ENCODE peak calls at places on chromosomes 7 and 10, in seven cellular contexts. O is heart right ventricle, Z is left ventricle myocardium inferior, P is AG04450, W is breast epithelium, M is mammary epithelial cell, J is stomach. X is an unnamed sample.

GRCh38 chr7:27241189-27242045 is 1.2 kb upstream of the EVX1 start:
- DNase-seq in O (no peak), P (no peak), J (no peak), W (no peak), M (no peak), Z (no peak), X (no peak)

GRCh38 chr10:88114368-88114767 is 250.9 kb downstream of the PTEN start:
- DNase-seq in P (no peak), O (peak), M (no peak), Z (peak), W (no peak), J (peak), X (no peak)

GRCh38 chr7:49631071-49631826 is 142.2 kb upstream of the VWC2 start:
- DNase-seq in M (no peak), Z (no peak), J (no peak), O (no peak), W (no peak), P (no peak), X (no peak)

GRCh38 chr10:15163261-15163864 is 5.1 kb downstream of the NMT2 start:
- DNase-seq in P (no peak), W (no peak), O (no peak), J (no peak), M (no peak), Z (no peak), X (no peak)

GRCh38 chr7:100157334-100158228 is 942 bp downstream of the TRAPPC14 start:
- DNase-seq in Z (no peak), J (no peak), P (no peak), W (no peak), M (peak), O (peak), X (peak)

GRCh38 chr7:13979671-13980438 is 9.6 kb downstream of the ETV1 start:
- DNase-seq in Z (no peak), O (no peak), M (no peak), J (no peak), W (no peak), P (no peak), X (no peak)

GRCh38 chr7:131608112-131608498 is 51.7 kb upstream of the PODXL start:
- DNase-seq in Z (no peak), J (no peak), W (no peak), P (no peak), M (no peak), O (no peak), X (no peak)

GRCh38 chr7:135929692-135930091 is 47.5 kb downstream of the MTPN start:
- DNase-seq in J (no peak), P (no peak), O (no peak), M (no peak), Z (no peak), W (no peak), X (no peak)

GRCh38 chr7:81704595-81704994 is 65.3 kb downstream of the HGF start:
- DNase-seq in W (no peak), J (no peak), Z (no peak), O (no peak), M (no peak), P (no peak), X (no peak)

GRCh38 chr10:103491729-103492364 is 1.7 kb upstream of the NEURL1 start:
- DNase-seq in Z (no peak), W (no peak), P (peak), M (peak), O (no peak), J (no peak), X (no peak)

GRCh38 chr7:27579565-27579964 is 83.1 kb downstream of the HIBADH start:
- DNase-seq in P (no peak), O (no peak), W (no peak), M (no peak), J (no peak), Z (no peak), X (no peak)

GRCh38 chr7:73557397-73558257 is at the start of gene BCL7B:
- DNase-seq in M (peak), W (peak), Z (peak), J (peak), O (peak), P (no peak), X (peak)

GRCh38 chr10:59283456-59284082 is 78.8 kb downstream of the FAM13C start:
- DNase-seq in O (no peak), M (peak), W (no peak), P (no peak), Z (no peak), J (no peak), X (no peak)

GRCh38 chr7:117393781-117394180 is 33.5 kb downstream of the ASZ1 start:
- DNase-seq in Z (no peak), M (no peak), P (no peak), O (no peak), W (no peak), J (no peak), X (no peak)

GRCh38 chr10:115975506-115975905 is 297.5 kb downstream of the GFRA1 start:
- DNase-seq in Z (no peak), M (no peak), W (no peak), P (no peak), O (no peak), J (no peak), X (peak)

GRCh38 chr10:84593546-84593945 is 265.2 kb downstream of the CCSER2 start:
- DNase-seq in O (no peak), J (no peak), M (no peak), Z (no peak), W (no peak), P (no peak), X (no peak)

GRCh38 chr7:106717997-106718871 is 57.3 kb upstream of the CCDC71L start:
- DNase-seq in M (peak), Z (no peak), P (peak), W (no peak), J (peak), O (no peak), X (no peak)

GRCh38 chr10:10883737-10884136 is 133.9 kb upstream of the CELF2 start:
- DNase-seq in Z (no peak), J (no peak), W (no peak), O (no peak), P (no peak), M (no peak), X (no peak)

GRCh38 chr7:4724648-4725013 is 42.5 kb downstream of the FOXK1 start:
- DNase-seq in W (no peak), M (peak), P (no peak), Z (no peak), O (no peak), J (no peak), X (no peak)

GRCh38 chr7:21618706-21619105 is 75.9 kb downstream of the DNAH11 start:
- DNase-seq in M (no peak), W (no peak), Z (no peak), P (no peak), O (no peak), J (no peak), X (no peak)

GRCh38 chr10:93962973-93963372 is 30.8 kb upstream of the PLCE1 start:
- DNase-seq in Z (no peak), P (no peak), J (no peak), O (no peak), M (no peak), W (no peak), X (no peak)

GRCh38 chr7:131103997-131104396 is 223.7 kb upstream of the MKLN1 start:
- DNase-seq in M (peak), Z (no peak), O (no peak), W (peak), P (peak), J (no peak), X (no peak)

GRCh38 chr7:73341877-73342276 is 13.9 kb downstream of the FKBP6 start:
- DNase-seq in W (no peak), M (peak), Z (no peak), P (peak), J (no peak), O (no peak), X (no peak)

GRCh38 chr7:123717689-123718088 is 31.1 kb downstream of the WASL start:
- DNase-seq in J (no peak), Z (no peak), M (no peak), W (no peak), O (no peak), P (no peak), X (no peak)

GRCh38 chr7:105800849-105801534 is 75.4 kb downstream of the ATXN7L1 start:
- DNase-seq in M (no peak), P (no peak), J (no peak), W (no peak), Z (no peak), O (no peak), X (no peak)

GRCh38 chr10:29204119-29204518 is 84.8 kb upstream of the LYZL1 start:
- DNase-seq in P (no peak), W (no peak), Z (no peak), M (no peak), O (no peak), J (no peak), X (no peak)
- H3K27ac ChIP-seq in P (no peak), W (no peak), Z (no peak), M (no peak), O (no peak), J (no peak), X (no peak)

GRCh38 chr7:85021090-85021704 is 165.7 kb downstream of the SEMA3D start:
- DNase-seq in M (no peak), W (no peak), O (no peak), Z (no peak), P (no peak), J (no peak), X (no peak)
- TF ChIP-seq CTCF in M (peak), W (no peak), O (peak), Z (peak), P (peak), J (no peak), X (peak)

DNA sequence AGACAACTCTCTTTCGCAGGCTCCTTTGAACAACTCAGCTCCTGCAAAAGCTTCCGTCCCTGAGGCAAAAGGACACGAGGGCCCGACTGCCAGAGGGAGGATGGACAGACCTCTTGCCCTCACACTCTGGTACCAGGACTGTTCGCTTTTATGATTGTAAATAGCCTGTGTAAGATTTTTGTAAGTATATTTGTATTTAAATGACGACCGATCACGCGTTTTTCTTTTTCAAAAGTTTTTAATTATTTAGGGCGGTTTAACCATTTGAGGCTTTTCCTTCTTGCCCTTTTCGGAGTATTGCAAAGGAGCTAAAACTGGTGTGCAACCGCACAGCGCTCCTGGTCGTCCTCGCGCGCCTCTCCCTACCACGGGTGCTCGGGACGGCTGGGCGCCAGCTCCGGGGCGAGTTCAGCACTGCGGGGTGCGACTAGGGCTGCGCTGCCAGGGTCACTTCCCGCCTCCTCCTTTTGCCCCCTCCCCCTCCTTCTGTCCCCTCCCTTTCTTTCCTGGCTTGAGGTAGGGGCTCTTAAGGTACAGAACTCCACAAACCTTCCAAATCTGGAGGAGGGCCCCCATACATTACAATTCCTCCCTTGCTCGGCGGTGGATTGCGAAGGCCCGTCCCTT is 2.8 kb downstream of the FZD1 start:
- DNase-seq in W (no peak), Z (no peak), P (no peak), M (no peak), O (peak), J (no peak), X (peak)
- H3K27ac ChIP-seq in W (peak), Z (no peak), P (peak), M (no peak), O (peak), J (no peak), X (peak)

GRCh38 chr10:31927597-31928530 is 767 bp downstream of the ARHGAP12 start:
- DNase-seq in J (peak), M (peak), P (no peak), Z (peak), W (peak), O (peak), X (peak)
- TF ChIP-seq CTCF in J (no peak), M (peak), P (peak), Z (peak), W (no peak), O (peak), X (no peak)

GRCh38 chr10:306654-307185 is 171.5 kb downstream of the ZMYND11 start:
- DNase-seq in M (no peak), W (no peak), P (no peak), O (no peak), Z (no peak), J (no peak), X (no peak)
- H3K27ac ChIP-seq in M (no peak), W (no peak), P (no peak), O (no peak), Z (no peak), J (no peak), X (no peak)

GRCh38 chr10:43686414-43686813 is 37.7 kb upstream of the ZNF32 start:
- DNase-seq in W (no peak), M (no peak), P (no peak), J (no peak), Z (no peak), O (no peak), X (no peak)
- TF ChIP-seq CTCF in W (no peak), M (no peak), P (peak), J (no peak), Z (peak), O (peak), X (no peak)

DNA sequence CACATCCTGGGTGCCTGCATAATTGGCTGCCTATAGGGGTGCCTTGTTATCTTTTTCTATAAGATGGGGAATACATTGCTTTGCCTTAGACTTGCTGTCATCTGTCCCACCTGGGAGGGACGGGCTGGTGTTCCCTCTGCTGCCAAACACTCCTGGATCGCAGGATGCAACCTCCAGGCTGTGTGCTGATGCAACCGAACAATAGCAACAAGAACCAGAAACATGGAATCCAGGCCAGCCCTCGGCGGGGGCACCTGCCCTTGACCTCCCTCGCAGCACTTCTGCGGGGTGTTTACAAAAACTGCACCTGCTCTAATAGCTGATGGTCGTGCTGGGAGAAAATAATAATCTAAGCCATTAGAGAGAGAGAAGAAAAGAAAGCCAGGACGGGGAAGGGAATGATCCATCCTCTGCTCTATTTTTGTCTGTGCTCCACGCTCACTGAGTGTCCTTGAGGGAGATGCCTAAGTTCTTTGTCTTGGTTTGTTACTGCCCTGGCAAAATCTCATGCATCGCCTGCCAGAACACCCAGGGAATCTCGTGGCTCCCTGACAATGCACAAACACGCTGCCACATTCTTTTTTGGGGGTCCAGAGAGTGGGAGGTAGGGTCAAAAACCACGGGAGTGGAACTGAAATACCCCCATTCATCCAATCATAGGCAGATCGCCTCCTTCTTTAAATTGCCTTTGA is 104.7 kb downstream of the GALNT17 start:
- DNase-seq in Z (no peak), O (peak), P (no peak), W (no peak), M (no peak), J (no peak), X (peak)
- H3K27ac ChIP-seq in Z (peak), O (peak), P (no peak), W (no peak), M (no peak), J (no peak), X (peak)